ENCODE peak calls at places on chromosomes 1 and 21, in nine cellular contexts. N, K, D, B, L, G, P, A and T are unnamed samples.
A peak's percentile ranks its signal among the peaks of the same experiment; 100 is the strongest.

GRCh38 chr1:58065520-58065919 is 481.0 kb downstream of the OMA1 start:
- DNase-seq in A (no peak), G (no peak), P (no peak), N (no peak), B (peak; percentile 21), K (no peak), L (no peak), D (no peak), T (no peak)

GRCh38 chr1:29903767-29904166 is 667.4 kb downstream of the PTPRU start:
- DNase-seq in N (no peak), D (no peak), K (no peak), A (no peak), L (no peak), G (no peak), P (no peak), B (no peak), T (no peak)

GRCh38 chr1:32197837-32198236 is 2.6 kb upstream of the CCDC28B start:
- DNase-seq in N (no peak), L (no peak), D (no peak), P (no peak), K (no peak), A (no peak), G (no peak), B (no peak), T (no peak)

GRCh38 chr1:87598429-87598828 is 269.7 kb downstream of the LMO4 start:
- DNase-seq in P (no peak), N (no peak), A (peak; percentile 21), D (no peak), K (no peak), G (no peak), L (no peak), B (no peak), T (no peak)

GRCh38 chr21:41466024-41466820 is 40.2 kb downstream of the MX1 start:
- DNase-seq in K (no peak), B (no peak), N (no peak), L (no peak), G (no peak), P (no peak), D (no peak), A (no peak), T (no peak)

GRCh38 chr1:11784993-11785769 is 20.6 kb downstream of the MTHFR start:
- DNase-seq in K (peak; percentile 11), N (peak; percentile 75), G (peak; percentile 65), P (no peak), D (no peak), A (peak; percentile 59), B (peak; percentile 90), L (no peak), T (no peak)

GRCh38 chr1:81327103-81327728 is 473.5 kb upstream of the ADGRL2 start:
- DNase-seq in N (no peak), B (no peak), G (no peak), P (no peak), D (no peak), A (no peak), K (no peak), L (no peak), T (no peak)

GRCh38 chr1:20439282-20439681 is 46.7 kb downstream of the CAMK2N1 start:
- DNase-seq in D (no peak), G (no peak), L (no peak), A (no peak), B (no peak), P (no peak), K (no peak), N (peak; percentile 55), T (no peak)

GRCh38 chr21:31974454-31974985 is 101.7 kb downstream of the HUNK start:
- DNase-seq in N (no peak), P (no peak), D (no peak), G (no peak), A (no peak), B (no peak), L (no peak), K (peak; percentile 40), T (no peak)

GRCh38 chr21:40208960-40209359 is 341.7 kb downstream of the PCP4 start:
- DNase-seq in B (no peak), A (no peak), D (no peak), G (no peak), L (no peak), N (no peak), K (no peak), P (no peak), T (no peak)

GRCh38 chr1:10918531-10918930 is 93.9 kb upstream of the TARDBP start:
- DNase-seq in B (no peak), P (peak; percentile 37), G (no peak), N (peak; percentile 35), K (no peak), D (no peak), L (peak; percentile 8), A (no peak), T (peak; percentile 18)

GRCh38 chr21:45228171-45228641 is 59.5 kb downstream of the POFUT2 start:
- DNase-seq in G (no peak), L (peak; percentile 90), P (peak; percentile 94), N (peak; percentile 91), D (no peak), B (no peak), K (no peak), A (peak; percentile 48), T (peak; percentile 97)

GRCh38 chr1:27350673-27351540 is 9.1 kb downstream of the SYTL1 start:
- DNase-seq in A (peak; percentile 85), D (no peak), N (peak; percentile 74), B (no peak), G (no peak), K (no peak), L (no peak), P (no peak), T (no peak)

GRCh38 chr21:33125981-33126380 is 56.0 kb downstream of the OLIG1 start:
- DNase-seq in N (no peak), P (no peak), G (no peak), D (no peak), K (no peak), L (no peak), A (no peak), B (no peak), T (no peak)

GRCh38 chr1:116485976-116486375 is 84.8 kb downstream of the CD58 start:
- DNase-seq in G (no peak), A (no peak), N (peak; percentile 39), L (no peak), B (no peak), D (no peak), P (no peak), K (no peak), T (no peak)

GRCh38 chr1:194358208-194358581 is 1171.8 kb upstream of the B3GALT2 start:
- DNase-seq in K (no peak), B (no peak), P (no peak), N (no peak), D (no peak), G (no peak), L (no peak), A (no peak), T (no peak)

GRCh38 chr1:237901284-237901870 is 10.7 kb upstream of the ZP4 start:
- DNase-seq in N (no peak), L (no peak), K (no peak), A (peak; percentile 2), G (peak; percentile 27), B (peak; percentile 22), D (no peak), P (no peak), T (no peak)

GRCh38 chr1:225380691-225381090 is 47.1 kb downstream of the LBR start:
- DNase-seq in N (no peak), A (no peak), B (no peak), K (no peak), L (no peak), G (no peak), P (no peak), D (no peak), T (no peak)

GRCh38 chr1:6234502-6235295 is 1.1 kb downstream of the ICMT start:
- DNase-seq in K (no peak), G (no peak), A (no peak), P (no peak), B (no peak), L (no peak), N (peak; percentile 27), D (no peak), T (no peak)

GRCh38 chr1:155091071-155092051 is 12.7 kb downstream of the EFNA3 start:
- DNase-seq in P (no peak), N (peak; percentile 75), D (no peak), K (peak; percentile 70), L (no peak), A (peak; percentile 73), G (peak; percentile 83), B (peak; percentile 88), T (no peak)

GRCh38 chr21:43277481-43278351 is 108.9 kb downstream of the CRYAA start:
- DNase-seq in G (no peak), N (no peak), B (no peak), L (no peak), K (no peak), A (peak; percentile 37), P (no peak), D (no peak), T (no peak)

GRCh38 chr1:28853033-28853742 is 41.2 kb downstream of the OPRD1 start:
- DNase-seq in D (no peak), A (no peak), B (no peak), P (no peak), L (no peak), K (no peak), N (no peak), G (no peak), T (no peak)

GRCh38 chr1:92709738-92710137 is 75.2 kb downstream of the EVI5 start:
- DNase-seq in L (peak; percentile 50), D (no peak), B (no peak), A (no peak), N (peak; percentile 55), P (peak; percentile 36), K (no peak), G (no peak), T (peak; percentile 70)

GRCh38 chr21:39079617-39080016 is 103.6 kb downstream of the PSMG1 start:
- DNase-seq in B (no peak), A (no peak), D (no peak), L (no peak), K (no peak), G (no peak), N (peak; percentile 47), P (no peak), T (peak; percentile 23)

GRCh38 chr1:107152332-107152731 is 11.5 kb downstream of the NTNG1 start:
- DNase-seq in B (no peak), A (no peak), K (no peak), G (no peak), D (no peak), N (no peak), L (no peak), P (no peak), T (no peak)

GRCh38 chr1:176795929-176796328 is 333.0 kb downstream of the PAPPA2 start:
- DNase-seq in L (no peak), D (no peak), K (no peak), B (no peak), N (no peak), A (no peak), P (no peak), G (no peak), T (no peak)

GRCh38 chr1:201488817-201489581 is 17.9 kb downstream of the CSRP1 start:
- DNase-seq in N (peak; percentile 91), B (no peak), G (no peak), P (peak; percentile 79), L (peak; percentile 78), K (no peak), D (no peak), A (no peak), T (peak; percentile 63)

GRCh38 chr1:235888119-235888643 is 21.5 kb upstream of the LYST start:
- DNase-seq in B (peak; percentile 78), D (no peak), L (no peak), G (peak; percentile 61), N (no peak), K (peak; percentile 34), A (no peak), P (no peak), T (no peak)

GRCh38 chr1:228955691-228956090 is 220.4 kb downstream of the RHOU start:
- DNase-seq in K (no peak), A (no peak), N (peak; percentile 85), G (no peak), P (peak; percentile 14), B (no peak), L (peak; percentile 18), D (no peak), T (peak; percentile 32)

GRCh38 chr1:205813755-205814058 is 709 bp upstream of the SLC41A1 start:
- DNase-seq in A (no peak), B (no peak), N (peak; percentile 63), K (no peak), G (peak; percentile 38), P (no peak), D (peak; percentile 28), L (no peak), T (no peak)